ENCODE peak calls at places on chromosomes 1 and 21, in nine cellular contexts. One of them, this sample, is unnamed. For H3K36me3, the result is how much of the 10 kb centered on the place peaks cover.

GRCh38 chr1:81805537-81806431 is 5.0 kb downstream of the ADGRL2 start:
- DNase-seq in Panc1: no peak
- DNase-seq in sigmoid colon: no peak
- DNase-seq in HepG2: no peak
- DNase-seq in endothelial cell of umbilical vein: no peak
- DNase-seq in GM23338: no peak
- DNase-seq in transverse colon: no peak
- DNase-seq in breast epithelium: no peak
- DNase-seq in H1: no peak
- DNase-seq in this sample: no peak

GRCh38 chr21:39874759-39875158 is 7.5 kb downstream of the PCP4 start:
- DNase-seq in Panc1: no peak
- DNase-seq in sigmoid colon: no peak
- DNase-seq in HepG2: no peak
- DNase-seq in endothelial cell of umbilical vein: no peak
- DNase-seq in GM23338: no peak
- DNase-seq in transverse colon: no peak
- DNase-seq in breast epithelium: no peak
- DNase-seq in H1: no peak
- DNase-seq in this sample: no peak

GRCh38 chr1:119440908-119441307 is 26.0 kb downstream of the HSD3B2 start:
- DNase-seq in Panc1: no peak
- DNase-seq in sigmoid colon: no peak
- DNase-seq in HepG2: no peak
- DNase-seq in endothelial cell of umbilical vein: no peak
- DNase-seq in GM23338: peak
- DNase-seq in transverse colon: no peak
- DNase-seq in breast epithelium: no peak
- DNase-seq in H1: no peak
- DNase-seq in this sample: no peak

GRCh38 chr21:17352937-17353655 is 159.7 kb upstream of the CXADR start:
- DNase-seq in Panc1: no peak
- DNase-seq in sigmoid colon: no peak
- DNase-seq in HepG2: no peak
- DNase-seq in endothelial cell of umbilical vein: no peak
- DNase-seq in GM23338: no peak
- DNase-seq in transverse colon: no peak
- DNase-seq in breast epithelium: no peak
- DNase-seq in H1: no peak
- DNase-seq in this sample: no peak

GRCh38 chr1:89911186-89911976 is 83.5 kb upstream of the ZNF326 start:
- DNase-seq in Panc1: no peak
- DNase-seq in sigmoid colon: no peak
- DNase-seq in HepG2: no peak
- DNase-seq in endothelial cell of umbilical vein: no peak
- DNase-seq in GM23338: peak
- DNase-seq in transverse colon: no peak
- DNase-seq in breast epithelium: no peak
- DNase-seq in H1: no peak
- DNase-seq in this sample: no peak

GRCh38 chr1:27724961-27725373 is 794 bp upstream of the FAM76A start:
- DNase-seq in Panc1: no peak
- DNase-seq in sigmoid colon: peak
- DNase-seq in HepG2: peak
- DNase-seq in endothelial cell of umbilical vein: peak
- DNase-seq in GM23338: peak
- DNase-seq in transverse colon: peak
- DNase-seq in breast epithelium: peak
- DNase-seq in H1: peak
- DNase-seq in this sample: peak

GRCh38 chr1:84367219-84367618 is 31.1 kb upstream of the DNASE2B start:
- DNase-seq in Panc1: no peak
- DNase-seq in sigmoid colon: no peak
- DNase-seq in HepG2: no peak
- DNase-seq in endothelial cell of umbilical vein: no peak
- DNase-seq in GM23338: no peak
- DNase-seq in transverse colon: no peak
- DNase-seq in breast epithelium: no peak
- DNase-seq in H1: no peak
- DNase-seq in this sample: no peak

GRCh38 chr1:71080178-71080781 is 555 bp downstream of the ZRANB2 start:
- DNase-seq in Panc1: no peak
- DNase-seq in sigmoid colon: no peak
- DNase-seq in HepG2: peak
- DNase-seq in endothelial cell of umbilical vein: peak
- DNase-seq in GM23338: peak
- DNase-seq in transverse colon: no peak
- DNase-seq in breast epithelium: no peak
- DNase-seq in H1: no peak
- DNase-seq in this sample: no peak

GRCh38 chr1:232462200-232462599 is 167.7 kb downstream of the SIPA1L2 start:
- DNase-seq in Panc1: no peak
- DNase-seq in sigmoid colon: no peak
- DNase-seq in HepG2: no peak
- DNase-seq in endothelial cell of umbilical vein: no peak
- DNase-seq in GM23338: no peak
- DNase-seq in transverse colon: no peak
- DNase-seq in breast epithelium: no peak
- DNase-seq in H1: no peak
- DNase-seq in this sample: no peak

DNA sequence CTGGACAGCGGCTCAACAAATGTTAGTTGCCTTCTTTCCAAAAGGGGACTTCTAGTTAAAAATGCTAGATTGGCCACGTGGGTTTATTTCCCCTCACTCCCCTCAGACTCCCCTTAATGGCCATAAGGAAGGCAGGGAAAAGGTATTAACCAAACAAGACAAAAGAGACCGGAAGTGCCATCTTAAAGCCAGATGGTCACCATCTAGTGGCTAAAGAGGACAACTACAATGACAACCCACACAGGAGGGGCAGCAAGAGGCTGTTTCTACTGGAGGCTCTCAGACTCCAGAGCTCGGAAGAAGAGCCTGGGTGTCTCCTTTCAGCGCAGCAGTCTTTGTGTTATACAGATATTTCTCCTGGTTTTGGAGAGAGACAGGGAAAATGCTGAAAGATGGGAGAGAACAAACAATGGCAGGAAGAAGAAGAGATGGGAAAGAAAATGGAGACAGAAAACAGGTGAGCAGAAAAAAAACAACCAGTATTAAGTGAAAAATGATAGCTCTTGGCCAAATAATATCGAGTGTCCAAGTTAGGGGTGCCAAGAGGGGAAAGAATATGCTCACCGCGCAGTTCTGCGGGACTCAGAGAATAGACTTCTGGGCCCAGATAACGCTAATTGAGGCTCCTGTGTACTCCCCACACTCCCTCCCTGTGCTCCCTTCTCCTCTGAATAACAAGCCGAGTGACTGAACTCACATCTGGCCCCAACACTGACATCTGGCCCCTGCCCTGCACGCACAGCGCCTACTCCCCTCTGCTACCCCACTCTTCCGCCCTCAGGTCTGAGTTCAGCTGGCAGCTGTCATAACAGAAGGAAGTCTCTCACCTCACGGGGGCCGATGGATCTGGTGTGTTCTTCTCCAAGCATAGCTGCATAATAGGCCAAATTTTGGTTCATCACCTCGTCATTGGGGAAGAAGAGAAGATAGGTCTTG is 9.6 kb downstream of the P3H1 start:
- DNase-seq in Panc1: no peak
- DNase-seq in sigmoid colon: no peak
- DNase-seq in HepG2: peak
- DNase-seq in endothelial cell of umbilical vein: peak
- DNase-seq in GM23338: peak
- DNase-seq in transverse colon: no peak
- DNase-seq in breast epithelium: no peak
- DNase-seq in H1: no peak
- DNase-seq in this sample: no peak
- H3K36me3 ChIP-seq in Panc1: under half
- H3K36me3 ChIP-seq in sigmoid colon: half or more
- H3K36me3 ChIP-seq in HepG2: half or more
- H3K36me3 ChIP-seq in endothelial cell of umbilical vein: half or more
- H3K36me3 ChIP-seq in GM23338: half or more
- H3K36me3 ChIP-seq in transverse colon: under half
- H3K36me3 ChIP-seq in breast epithelium: under half
- H3K36me3 ChIP-seq in H1: under half
- H3K36me3 ChIP-seq in this sample: under half

GRCh38 chr1:59699227-59699847 is 115.4 kb upstream of the HOOK1 start:
- DNase-seq in Panc1: peak
- DNase-seq in sigmoid colon: no peak
- DNase-seq in HepG2: peak
- DNase-seq in endothelial cell of umbilical vein: peak
- DNase-seq in GM23338: peak
- DNase-seq in transverse colon: no peak
- DNase-seq in breast epithelium: no peak
- DNase-seq in H1: no peak
- DNase-seq in this sample: no peak
- TF ChIP-seq POLR2AphosphoS5 in Panc1: no peak
- TF ChIP-seq POLR2AphosphoS5 in sigmoid colon: peak
- TF ChIP-seq POLR2AphosphoS5 in HepG2: no peak
- TF ChIP-seq POLR2AphosphoS5 in endothelial cell of umbilical vein: no peak
- TF ChIP-seq POLR2AphosphoS5 in GM23338: no peak
- TF ChIP-seq POLR2AphosphoS5 in transverse colon: no peak
- TF ChIP-seq POLR2AphosphoS5 in breast epithelium: no peak
- TF ChIP-seq POLR2AphosphoS5 in H1: no peak
- TF ChIP-seq POLR2AphosphoS5 in this sample: peak

DNA sequence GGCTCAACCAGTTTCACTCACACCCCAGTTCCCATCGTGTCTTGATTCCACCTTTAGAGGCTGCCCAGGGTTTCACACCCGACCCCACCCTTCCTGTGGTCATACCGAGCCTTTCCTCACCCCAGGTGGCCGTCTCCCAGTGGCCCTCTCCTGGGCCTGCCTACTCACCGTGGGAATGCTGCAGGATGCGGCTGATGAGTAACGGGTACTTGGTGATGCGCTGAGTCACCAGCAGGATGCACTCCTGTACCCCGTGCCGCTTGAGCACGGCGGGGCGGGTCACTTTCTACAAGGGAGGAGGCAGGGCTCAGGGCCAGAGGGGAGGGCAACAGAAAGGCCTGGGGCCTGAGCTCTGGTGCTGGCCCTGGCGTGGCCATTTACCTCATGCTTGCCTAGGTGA is 16.4 kb downstream of the ARHGEF2 start:
- DNase-seq in Panc1: peak
- DNase-seq in sigmoid colon: no peak
- DNase-seq in HepG2: no peak
- DNase-seq in endothelial cell of umbilical vein: peak
- DNase-seq in GM23338: no peak
- DNase-seq in transverse colon: peak
- DNase-seq in breast epithelium: no peak
- DNase-seq in H1: no peak
- DNase-seq in this sample: no peak
- H3K36me3 ChIP-seq in Panc1: under half
- H3K36me3 ChIP-seq in sigmoid colon: half or more
- H3K36me3 ChIP-seq in HepG2: half or more
- H3K36me3 ChIP-seq in endothelial cell of umbilical vein: half or more
- H3K36me3 ChIP-seq in GM23338: under half
- H3K36me3 ChIP-seq in transverse colon: under half
- H3K36me3 ChIP-seq in breast epithelium: under half
- H3K36me3 ChIP-seq in H1: half or more
- H3K36me3 ChIP-seq in this sample: under half

GRCh38 chr1:20507564-20508410 is at the start of gene MUL1:
- DNase-seq in Panc1: peak
- DNase-seq in sigmoid colon: peak
- DNase-seq in HepG2: peak
- DNase-seq in endothelial cell of umbilical vein: peak
- DNase-seq in GM23338: peak
- DNase-seq in transverse colon: peak
- DNase-seq in breast epithelium: peak
- DNase-seq in H1: peak
- DNase-seq in this sample: peak
- TF ChIP-seq POLR2AphosphoS5 in Panc1: peak
- TF ChIP-seq POLR2AphosphoS5 in sigmoid colon: peak
- TF ChIP-seq POLR2AphosphoS5 in HepG2: peak
- TF ChIP-seq POLR2AphosphoS5 in endothelial cell of umbilical vein: peak
- TF ChIP-seq POLR2AphosphoS5 in GM23338: peak
- TF ChIP-seq POLR2AphosphoS5 in transverse colon: peak
- TF ChIP-seq POLR2AphosphoS5 in breast epithelium: peak
- TF ChIP-seq POLR2AphosphoS5 in H1: peak
- TF ChIP-seq POLR2AphosphoS5 in this sample: peak

GRCh38 chr1:93623436-93623835 is 58.2 kb downstream of the BCAR3 start:
- DNase-seq in Panc1: no peak
- DNase-seq in sigmoid colon: no peak
- DNase-seq in HepG2: no peak
- DNase-seq in endothelial cell of umbilical vein: no peak
- DNase-seq in GM23338: no peak
- DNase-seq in transverse colon: no peak
- DNase-seq in breast epithelium: no peak
- DNase-seq in H1: no peak
- DNase-seq in this sample: no peak
- H3K36me3 ChIP-seq in Panc1: under half
- H3K36me3 ChIP-seq in sigmoid colon: under half
- H3K36me3 ChIP-seq in HepG2: under half
- H3K36me3 ChIP-seq in endothelial cell of umbilical vein: under half
- H3K36me3 ChIP-seq in GM23338: under half
- H3K36me3 ChIP-seq in transverse colon: under half
- H3K36me3 ChIP-seq in breast epithelium: under half
- H3K36me3 ChIP-seq in H1: under half
- H3K36me3 ChIP-seq in this sample: under half

GRCh38 chr1:2045468-2046224 is 4.6 kb upstream of the PRKCZ start:
- DNase-seq in Panc1: no peak
- DNase-seq in sigmoid colon: no peak
- DNase-seq in HepG2: no peak
- DNase-seq in endothelial cell of umbilical vein: peak
- DNase-seq in GM23338: no peak
- DNase-seq in transverse colon: no peak
- DNase-seq in breast epithelium: no peak
- DNase-seq in H1: no peak
- DNase-seq in this sample: no peak
- TF ChIP-seq POLR2AphosphoS5 in Panc1: no peak
- TF ChIP-seq POLR2AphosphoS5 in sigmoid colon: no peak
- TF ChIP-seq POLR2AphosphoS5 in HepG2: no peak
- TF ChIP-seq POLR2AphosphoS5 in endothelial cell of umbilical vein: no peak
- TF ChIP-seq POLR2AphosphoS5 in GM23338: no peak
- TF ChIP-seq POLR2AphosphoS5 in transverse colon: no peak
- TF ChIP-seq POLR2AphosphoS5 in breast epithelium: no peak
- TF ChIP-seq POLR2AphosphoS5 in H1: no peak
- TF ChIP-seq POLR2AphosphoS5 in this sample: no peak

GRCh38 chr1:6638226-6638625 is 13.6 kb downstream of the THAP3 start:
- DNase-seq in Panc1: no peak
- DNase-seq in sigmoid colon: peak
- DNase-seq in HepG2: no peak
- DNase-seq in endothelial cell of umbilical vein: no peak
- DNase-seq in GM23338: no peak
- DNase-seq in transverse colon: peak
- DNase-seq in breast epithelium: peak
- DNase-seq in H1: no peak
- DNase-seq in this sample: peak
- H3K36me3 ChIP-seq in Panc1: under half
- H3K36me3 ChIP-seq in sigmoid colon: under half
- H3K36me3 ChIP-seq in HepG2: half or more
- H3K36me3 ChIP-seq in endothelial cell of umbilical vein: under half
- H3K36me3 ChIP-seq in GM23338: under half
- H3K36me3 ChIP-seq in transverse colon: under half
- H3K36me3 ChIP-seq in breast epithelium: under half
- H3K36me3 ChIP-seq in H1: under half
- H3K36me3 ChIP-seq in this sample: under half